ENCODE peak calls at places on chromosomes 6 and 20, in seven cellular contexts. V, N, U, T, X, Q and W are unnamed samples. For H3K4me1, the result is how much of the 10 kb centered on the place peaks cover.

GRCh38 chr6:73610444-73611275 is 43.1 kb downstream of the SLC17A5 start:
- DNase-seq in N (no peak), X (peak), T (peak), Q (peak), U (peak), V (no peak), W (peak)

GRCh38 chr6:159252955-159253508 is 83.8 kb downstream of the FNDC1 start:
- DNase-seq in V (no peak), T (peak), U (peak), Q (peak), X (peak), N (no peak), W (peak)

GRCh38 chr6:1678966-1679690 is 69.4 kb downstream of the FOXC1 start:
- DNase-seq in X (no peak), T (no peak), V (no peak), U (no peak), N (no peak), Q (no peak), W (no peak)

GRCh38 chr20:8073024-8073832 is 53.7 kb upstream of the TMX4 start:
- DNase-seq in V (no peak), X (no peak), N (no peak), T (peak), Q (peak), U (no peak), W (peak)

GRCh38 chr6:111939902-111940301 is 66.7 kb upstream of the FYN start:
- DNase-seq in Q (no peak), V (no peak), T (no peak), U (no peak), N (no peak), X (no peak), W (no peak)

GRCh38 chr6:137233561-137234504 is 14.6 kb upstream of the IFNGR1 start:
- DNase-seq in V (no peak), Q (peak), X (no peak), N (no peak), T (peak), U (no peak), W (peak)

GRCh38 chr6:89940225-89941027 is 46.2 kb downstream of the GJA10 start:
- DNase-seq in Q (peak), N (no peak), U (peak), T (peak), V (peak), X (peak), W (peak)

GRCh38 chr6:132798820-132799538 is 542 bp upstream of the SLC18B1 start:
- DNase-seq in V (peak), T (peak), N (peak), Q (peak), U (peak), X (peak), W (peak)

GRCh38 chr6:158124288-158124687 is 43.8 kb downstream of the SERAC1 start:
- DNase-seq in N (no peak), Q (no peak), U (no peak), T (no peak), X (no peak), V (no peak), W (no peak)

GRCh38 chr20:64049060-64049886 is at the start of gene SOX18:
- DNase-seq in U (no peak), T (peak), V (no peak), Q (peak), X (no peak), N (no peak), W (peak)

GRCh38 chr20:25549866-25550477 is 35.4 kb downstream of the NINL start:
- DNase-seq in T (peak), Q (peak), V (no peak), N (no peak), U (no peak), X (no peak), W (no peak)

GRCh38 chr6:36963451-36964290 is 9.1 kb downstream of the PI16 start:
- DNase-seq in V (peak), U (no peak), N (peak), T (no peak), Q (no peak), X (no peak), W (no peak)

GRCh38 chr6:169723200-169723909 is 945 bp downstream of the PHF10 start:
- DNase-seq in N (peak), X (no peak), Q (peak), V (peak), T (peak), U (no peak), W (peak)

GRCh38 chr20:48703511-48704219 is 124.1 kb downstream of the PREX1 start:
- DNase-seq in Q (no peak), N (peak), V (no peak), T (no peak), U (no peak), X (no peak), W (no peak)

GRCh38 chr6:21414065-21414464 is 179.5 kb upstream of the SOX4 start:
- DNase-seq in X (no peak), T (no peak), N (no peak), V (no peak), Q (no peak), U (no peak), W (no peak)

GRCh38 chr20:13442990-13443389 is 195.7 kb downstream of the TASP1 start:
- DNase-seq in Q (no peak), X (no peak), V (no peak), U (no peak), T (no peak), N (no peak), W (no peak)

GRCh38 chr6:57257911-57258541 is 35.9 kb upstream of the RAB23 start:
- DNase-seq in V (no peak), U (no peak), Q (no peak), N (no peak), X (no peak), T (peak), W (no peak)

GRCh38 chr20:3995067-3995748 is 20.1 kb downstream of the RNF24 start:
- DNase-seq in T (peak), U (no peak), V (no peak), Q (peak), X (no peak), N (no peak), W (no peak)

GRCh38 chr6:30615219-30615957 is 1.7 kb downstream of the PPP1R10 start:
- DNase-seq in T (peak), U (peak), N (no peak), X (no peak), Q (peak), V (peak), W (peak)

GRCh38 chr6:4114123-4114522 is 21.3 kb downstream of the ECI2 start:
- DNase-seq in X (no peak), T (peak), Q (no peak), V (no peak), N (no peak), U (no peak), W (no peak)

GRCh38 chr6:15682965-15683822 is 20.4 kb upstream of the DTNBP1 start:
- DNase-seq in X (peak), Q (no peak), V (no peak), N (no peak), T (no peak), U (no peak), W (peak)

GRCh38 chr20:58388028-58388601 is 914 bp upstream of the VAPB start:
- DNase-seq in N (no peak), Q (no peak), T (no peak), U (no peak), X (no peak), V (no peak), W (no peak)
- H3K4me1 ChIP-seq in N (under half), Q (under half), T (under half), U (under half), X (under half), V (under half), W (under half)

GRCh38 chr6:110337481-110337880 is 20.7 kb downstream of the METTL24 start:
- DNase-seq in T (no peak), N (no peak), Q (no peak), V (no peak), U (no peak), X (no peak), W (no peak)
- H3K4me1 ChIP-seq in T (under half), N (under half), Q (under half), V (under half), U (under half), X (under half), W (under half)

DNA sequence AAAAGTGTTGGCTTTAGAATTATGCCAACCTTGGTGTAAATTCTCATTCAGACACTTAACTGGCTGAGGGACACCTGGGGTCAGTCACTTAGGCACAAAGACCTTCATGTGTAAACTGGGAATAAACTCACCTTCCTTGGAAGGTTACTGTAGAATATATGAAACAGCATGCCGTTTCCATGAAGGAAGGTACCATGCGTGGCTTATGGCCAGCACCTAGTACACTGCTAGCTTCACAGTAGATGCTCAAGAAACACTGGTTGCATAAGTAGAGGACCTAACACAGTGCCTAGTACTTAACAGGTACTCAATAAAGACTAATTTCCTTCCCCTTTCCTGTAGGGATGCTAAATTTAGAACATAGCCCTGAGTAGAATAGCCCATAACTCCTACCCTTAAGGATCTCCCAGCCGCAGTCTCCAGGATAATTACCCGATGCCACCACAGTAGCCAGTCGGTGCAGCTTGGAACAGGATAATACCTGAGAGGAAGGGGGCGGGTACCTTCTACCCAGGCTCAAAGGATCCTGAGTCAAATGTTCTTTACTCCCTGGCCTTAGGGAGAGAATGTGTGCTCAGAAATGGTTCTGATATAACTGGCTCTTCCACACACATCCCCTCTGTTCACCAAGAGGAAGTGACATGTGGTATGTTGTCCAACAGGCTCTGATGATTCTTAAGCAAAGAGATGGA is 3.6 kb downstream of the BCL2L1 start:
- DNase-seq in V (no peak), Q (peak), U (no peak), X (no peak), T (no peak), N (no peak), W (peak)
- H3K4me1 ChIP-seq in V (half or more), Q (half or more), U (half or more), X (under half), T (under half), N (half or more), W (under half)

GRCh38 chr20:35472209-35472608 is 16.8 kb downstream of the CEP250 start:
- DNase-seq in V (no peak), X (no peak), Q (no peak), U (no peak), T (no peak), N (no peak), W (no peak)

GRCh38 chr20:35474504-35474903 is 19.1 kb downstream of the CEP250 start:
- DNase-seq in X (no peak), Q (no peak), N (no peak), U (no peak), T (no peak), V (no peak), W (peak)

GRCh38 chr20:35476288-35476687 is 20.9 kb downstream of the CEP250 start:
- DNase-seq in X (no peak), T (no peak), U (no peak), Q (no peak), N (no peak), V (no peak), W (no peak)

GRCh38 chr20:35468671-35469334 is 13.4 kb downstream of the CEP250 start:
- DNase-seq in U (no peak), V (no peak), N (no peak), T (no peak), Q (peak), X (no peak), W (no peak)

GRCh38 chr20:35473684-35474083 is 18.3 kb downstream of the CEP250 start:
- DNase-seq in V (no peak), Q (no peak), X (no peak), N (no peak), T (no peak), U (no peak), W (no peak)
- H3K4me1 ChIP-seq in V (under half), Q (under half), X (under half), N (under half), T (under half), U (under half), W (under half)

GRCh38 chr20:22582386-22582959 is 1.9 kb downstream of the FOXA2 start:
- DNase-seq in Q (no peak), V (no peak), U (no peak), T (no peak), N (peak), X (no peak), W (no peak)

GRCh38 chr20:22584922-22585785 is 782 bp upstream of the FOXA2 start:
- DNase-seq in Q (peak), X (no peak), N (peak), T (no peak), V (no peak), U (no peak), W (peak)

GRCh38 chr20:22584630-22584921 is 204 bp upstream of the FOXA2 start:
- DNase-seq in U (no peak), X (no peak), Q (peak), T (no peak), N (no peak), V (no peak), W (peak)

GRCh38 chr20:22582960-22583772 is 1.2 kb downstream of the FOXA2 start:
- DNase-seq in V (no peak), Q (peak), U (no peak), T (no peak), X (no peak), N (peak), W (peak)

DNA sequence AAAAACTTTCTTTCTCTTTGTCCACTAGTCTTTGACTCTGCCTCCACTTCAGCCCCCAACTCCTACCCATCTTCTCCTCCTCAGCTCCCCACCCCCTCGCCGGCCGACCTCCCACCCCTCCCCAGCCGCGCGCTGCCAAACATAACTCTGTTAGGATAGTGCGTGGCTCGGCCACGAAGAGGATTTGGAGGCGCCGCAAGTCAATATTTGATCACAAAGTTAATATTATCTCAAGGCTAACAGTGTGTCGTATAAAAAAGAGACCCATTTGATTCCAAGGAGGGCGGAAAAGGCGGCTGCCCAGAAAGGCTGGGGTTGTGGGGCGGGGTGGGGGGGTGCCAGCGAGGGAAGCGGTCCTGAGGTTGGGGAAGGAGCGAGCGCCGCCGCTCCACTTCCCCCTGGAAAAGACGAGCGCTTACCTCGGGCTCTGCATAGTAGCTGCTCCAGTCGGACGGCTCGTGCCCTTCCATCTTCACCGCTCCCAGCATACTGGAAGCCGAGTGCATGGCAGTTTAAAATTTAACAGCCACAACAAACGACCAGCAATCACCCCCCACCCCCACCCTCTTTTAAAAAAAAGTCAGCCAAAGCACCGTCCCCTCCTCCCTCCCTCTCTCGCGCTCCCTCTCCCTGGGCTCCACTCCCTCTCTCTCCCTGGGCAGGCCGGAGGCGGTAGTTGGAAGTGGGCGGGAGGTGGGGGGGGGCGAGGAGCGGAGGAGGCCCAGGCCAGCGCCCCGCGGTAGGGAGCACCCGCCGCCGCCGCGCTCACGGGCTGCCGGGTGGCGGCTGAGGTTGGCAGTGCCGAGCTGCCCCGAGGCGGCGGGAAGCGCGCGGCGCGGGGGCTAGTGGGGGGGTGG is at the start of gene FOXA2:
- DNase-seq in T (no peak), V (no peak), N (peak), X (no peak), Q (peak), U (no peak), W (peak)
- H3K4me1 ChIP-seq in T (under half), V (under half), N (under half), X (under half), Q (under half), U (under half), W (under half)

DNA sequence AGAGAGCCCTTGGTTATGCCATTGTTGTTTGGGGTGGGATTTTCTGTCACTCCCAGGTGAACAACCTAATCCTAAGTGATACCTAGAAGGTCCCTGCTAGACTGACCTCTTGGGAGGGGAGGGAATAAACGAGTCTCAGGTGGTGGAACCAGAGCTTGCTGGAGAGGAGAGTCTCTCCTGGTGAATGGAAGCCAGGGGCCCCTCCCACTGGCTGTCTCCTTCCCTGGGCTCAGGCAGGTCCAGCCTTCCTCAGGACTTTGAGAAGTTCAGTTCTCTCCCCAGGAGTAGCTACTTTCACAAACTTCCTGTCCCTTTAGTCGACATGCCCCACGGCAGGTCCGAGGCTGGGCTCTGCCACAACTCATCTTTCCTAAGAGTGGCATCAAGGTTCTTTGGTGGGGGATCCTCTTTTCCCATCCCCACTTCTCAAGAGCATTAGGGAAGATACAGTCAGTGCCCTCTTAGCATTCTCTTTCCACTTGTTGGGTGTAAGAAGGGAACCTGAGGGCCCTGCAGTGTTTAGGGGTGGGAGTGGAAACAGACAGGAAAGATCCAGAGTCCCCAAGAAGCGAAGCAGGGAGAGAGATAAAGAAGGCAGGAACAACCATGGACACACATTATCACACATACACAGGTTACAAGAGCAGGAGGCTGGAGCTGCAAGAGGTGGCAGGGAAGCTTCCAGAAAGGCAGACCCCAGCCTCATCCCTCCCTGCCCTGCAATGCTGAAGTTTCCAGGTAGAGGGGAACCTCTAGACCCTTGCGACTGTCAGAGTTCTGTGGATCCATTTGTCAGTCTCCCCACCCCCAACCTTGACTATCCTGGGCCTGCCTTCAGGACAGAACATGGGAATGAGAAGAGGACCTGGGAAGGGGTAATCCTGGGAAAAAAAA is 900 bp upstream of the GLP1R start:
- DNase-seq in V (no peak), X (no peak), T (no peak), U (no peak), Q (no peak), N (no peak), W (no peak)
- H3K4me1 ChIP-seq in V (under half), X (under half), T (under half), U (under half), Q (under half), N (under half), W (under half)

DNA sequence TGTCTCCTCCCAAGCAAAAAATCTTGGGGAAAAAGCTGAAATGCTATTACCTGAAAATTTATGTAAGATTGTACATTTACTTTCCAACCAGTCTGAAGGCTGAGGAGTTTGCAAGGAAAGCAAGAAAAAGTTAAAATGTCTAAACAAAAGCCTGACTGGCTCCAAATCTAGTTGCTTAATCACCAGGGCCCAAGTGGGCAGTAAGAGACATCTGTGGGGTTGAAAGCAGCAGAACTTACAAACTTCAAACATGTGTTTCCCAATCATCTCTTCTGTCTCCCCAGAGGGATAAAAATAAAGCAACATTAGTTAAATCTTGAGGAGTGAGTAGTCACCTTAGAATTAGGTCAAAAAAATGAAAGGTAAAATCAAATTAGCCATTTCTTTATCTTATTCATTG is 98.6 kb downstream of the OGFRL1 start:
- DNase-seq in N (no peak), Q (no peak), T (peak), X (no peak), V (no peak), U (no peak), W (no peak)
- H3K4me1 ChIP-seq in N (half or more), Q (under half), T (under half), X (under half), V (under half), U (under half), W (under half)

DNA sequence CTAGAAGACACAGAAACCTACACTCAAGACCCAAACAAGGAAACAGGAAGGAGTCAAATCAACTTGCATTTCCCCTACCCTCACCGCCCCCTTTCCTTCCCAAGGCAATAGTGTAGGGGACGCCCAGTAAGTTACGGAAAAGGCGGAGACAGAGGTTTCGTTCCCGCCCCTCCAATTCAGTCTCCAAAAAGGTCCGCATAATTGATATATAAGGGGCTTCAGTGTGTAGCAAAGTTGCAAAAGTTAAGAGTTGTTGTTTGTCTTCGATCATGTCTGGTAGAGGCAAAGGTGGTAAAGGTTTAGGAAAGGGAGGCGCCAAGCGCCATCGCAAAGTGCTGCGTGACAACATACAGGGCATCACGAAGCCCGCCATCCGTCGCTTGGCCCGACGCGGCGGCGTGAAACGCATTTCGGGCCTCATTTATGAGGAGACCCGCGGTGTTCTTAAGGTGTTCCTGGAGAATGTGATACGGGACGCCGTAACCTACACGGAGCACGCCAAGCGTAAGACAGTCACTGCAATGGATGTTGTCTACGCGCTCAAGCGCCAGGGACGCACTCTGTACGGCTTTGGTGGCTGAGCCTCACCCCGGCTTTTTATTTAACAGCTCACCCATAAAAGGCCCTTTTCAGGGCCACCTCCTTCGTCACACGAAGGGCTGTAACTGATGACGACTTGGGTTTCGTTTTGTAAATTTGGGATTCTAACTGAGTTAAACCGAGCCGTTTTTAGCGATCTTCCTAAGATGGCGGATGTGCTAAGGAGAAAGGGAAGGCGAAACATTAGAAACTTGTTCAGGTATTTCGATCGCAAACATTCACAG is 124.6 kb upstream of the BTN3A2 start:
- DNase-seq in T (peak), X (peak), Q (no peak), U (no peak), N (no peak), V (peak), W (peak)
- H3K4me1 ChIP-seq in T (under half), X (under half), Q (under half), U (under half), N (under half), V (under half), W (under half)